ENCODE peak calls at places on chromosomes 3 and 15, in nine cellular contexts. U is prostate gland; W is gastrocnemius medialis; N is CD4-positive, alpha-beta memory T cell; H is CD8-positive, alpha-beta T cell; F is heart right ventricle; Z is GM23248; R is K562; I is astrocyte. J is an unnamed sample.

GRCh38 chr3:54960736-54961135 is 32.9 kb upstream of the LRTM1 start:
- DNase-seq in U (no peak), W (no peak), N (no peak), H (no peak), F (no peak), Z (no peak), R (no peak), I (peak; percentile 72), J (no peak)

GRCh38 chr15:33104276-33104675 is 90.2 kb downstream of the FMN1 start:
- DNase-seq in U (no peak), W (no peak), N (peak; percentile 37), H (peak; percentile 12), F (no peak), Z (peak; percentile 71), R (no peak), I (peak; percentile 81), J (no peak)

GRCh38 chr15:28942046-28942445 is 56.3 kb downstream of the APBA2 start:
- DNase-seq in U (no peak), W (no peak), N (no peak), H (peak; percentile 62), F (no peak), Z (no peak), R (no peak), I (no peak), J (peak; percentile 66)

GRCh38 chr15:64597469-64597806 is 137.1 kb downstream of the ZNF609 start:
- DNase-seq in U (no peak), W (no peak), N (peak; percentile 61), H (peak; percentile 13), F (no peak), Z (no peak), R (no peak), I (no peak), J (no peak)

GRCh38 chr3:50627407-50628051 is 10.6 kb downstream of the MAPKAPK3 start:
- DNase-seq in U (no peak), W (peak; percentile 96), N (no peak), H (no peak), F (no peak), Z (peak; percentile 92), R (peak; percentile 25), I (peak; percentile 72), J (no peak)

GRCh38 chr3:191246628-191247027 is 47.6 kb downstream of the OSTN start:
- DNase-seq in U (no peak), W (no peak), N (no peak), H (no peak), F (no peak), Z (peak; percentile 82), R (no peak), I (peak; percentile 85), J (no peak)

GRCh38 chr15:87477759-87478687 is 778.5 kb downstream of the NTRK3 start:
- DNase-seq in U (peak; percentile 72), W (peak; percentile 59), N (no peak), H (no peak), F (no peak), Z (peak; percentile 74), R (no peak), I (peak; percentile 87), J (no peak)

GRCh38 chr3:52986938-52987337 is 58.9 kb downstream of the SFMBT1 start:
- DNase-seq in U (no peak), W (no peak), N (no peak), H (no peak), F (no peak), Z (peak; percentile 55), R (no peak), I (peak; percentile 22), J (no peak)

GRCh38 chr3:73733796-73734195 is 109.1 kb upstream of the PDZRN3 start:
- DNase-seq in U (no peak), W (peak; percentile 24), N (no peak), H (no peak), F (no peak), Z (no peak), R (no peak), I (no peak), J (no peak)

GRCh38 chr15:75723847-75724660 is 11.4 kb upstream of the CSPG4 start:
- DNase-seq in U (peak; percentile 80), W (peak; percentile 55), N (peak; percentile 69), H (peak; percentile 23), F (peak; percentile 84), Z (peak; percentile 98), R (peak; percentile 83), I (peak; percentile 87), J (no peak)

GRCh38 chr3:54557538-54558419 is 370.1 kb downstream of the LRTM1 start:
- DNase-seq in U (peak; percentile 10), W (no peak), N (no peak), H (no peak), F (no peak), Z (no peak), R (no peak), I (peak; percentile 8), J (no peak)

GRCh38 chr3:41202075-41202833 is 2.9 kb downstream of the CTNNB1 start:
- DNase-seq in U (no peak), W (no peak), N (no peak), H (no peak), F (no peak), Z (no peak), R (no peak), I (no peak), J (no peak)
- H3K4me1 ChIP-seq in U (peaks cover 4% of the 10 kb centered on the region), W (peaks cover 68% of the 10 kb centered on the region), N (peaks cover 71% of the 10 kb centered on the region), H (peaks cover 66% of the 10 kb centered on the region), F (peaks cover 60% of the 10 kb centered on the region), Z (peaks cover 52% of the 10 kb centered on the region), R (peaks cover 28% of the 10 kb centered on the region), I (peaks cover 12% of the 10 kb centered on the region), J (peaks cover 46% of the 10 kb centered on the region)

DNA sequence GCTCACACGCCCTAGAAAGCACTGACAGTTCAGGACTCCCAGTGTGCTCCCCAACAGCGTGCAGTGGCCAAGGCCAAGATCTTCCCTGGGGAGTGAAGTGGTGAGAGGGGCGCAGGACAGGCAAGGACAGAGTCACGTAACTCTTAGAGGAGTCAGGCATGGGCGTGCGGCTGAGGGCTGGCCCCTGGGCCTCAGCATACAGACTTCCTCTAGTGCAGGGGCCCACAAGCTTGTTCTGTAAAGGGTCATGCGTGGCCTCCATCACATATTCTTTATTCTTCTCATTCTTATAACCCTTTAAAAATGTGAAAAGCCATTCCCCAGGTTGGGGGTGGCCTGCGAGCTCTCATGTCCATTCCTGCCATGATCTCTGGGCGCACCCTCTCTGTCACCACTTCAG is 25.2 kb downstream of the TMEM43 start:
- DNase-seq in U (no peak), W (no peak), N (no peak), H (no peak), F (no peak), Z (no peak), R (no peak), I (no peak), J (no peak)
- H3K36me3 ChIP-seq in U (no peaks in the 10 kb centered on the region), W (no peaks in the 10 kb centered on the region), N (peaks cover 66% of the 10 kb centered on the region), H (peaks cover 25% of the 10 kb centered on the region), F (peaks cover 42% of the 10 kb centered on the region), Z (peaks cover 30% of the 10 kb centered on the region), R (peaks cover 81% of the 10 kb centered on the region), I (peaks cover 17% of the 10 kb centered on the region), J (peaks cover 14% of the 10 kb centered on the region)

GRCh38 chr3:6861331-6861988 is 545 bp downstream of the GRM7 start:
- DNase-seq in U (no peak), W (no peak), N (no peak), H (no peak), F (no peak), Z (no peak), R (no peak), I (peak; percentile 37), J (no peak)

GRCh38 chr3:6860911-6861330 is at the start of gene GRM7:
- DNase-seq in U (no peak), W (no peak), N (no peak), H (no peak), F (no peak), Z (no peak), R (no peak), I (peak; percentile 75), J (no peak)

GRCh38 chr3:6857510-6857909 is 3.4 kb upstream of the GRM7 start:
- DNase-seq in U (no peak), W (no peak), N (no peak), H (no peak), F (no peak), Z (no peak), R (no peak), I (no peak), J (no peak)

GRCh38 chr3:6861989-6862879 is 1.3 kb downstream of the GRM7 start:
- DNase-seq in U (no peak), W (no peak), N (no peak), H (no peak), F (no peak), Z (no peak), R (no peak), I (no peak), J (no peak)

GRCh38 chr3:6860149-6860548 is 766 bp upstream of the GRM7 start:
- DNase-seq in U (no peak), W (no peak), N (no peak), H (no peak), F (no peak), Z (no peak), R (no peak), I (no peak), J (no peak)
- H3K27me3 ChIP-seq in U (peaks cover 13% of the 10 kb centered on the region), W (peaks cover 14% of the 10 kb centered on the region), N (no peaks in the 10 kb centered on the region), H (no peaks in the 10 kb centered on the region), F (peaks cover 90% of the 10 kb centered on the region), Z (no peaks in the 10 kb centered on the region), R (peaks cover 8% of the 10 kb centered on the region), I (peaks cover 26% of the 10 kb centered on the region), J (no peaks in the 10 kb centered on the region)

GRCh38 chr15:63522143-63522531 is 17.7 kb downstream of the USP3 start:
- DNase-seq in U (no peak), W (no peak), N (no peak), H (no peak), F (no peak), Z (peak; percentile 50), R (no peak), I (peak; percentile 22), J (no peak)

GRCh38 chr15:63519041-63519440 is 14.6 kb downstream of the USP3 start:
- DNase-seq in U (no peak), W (no peak), N (no peak), H (no peak), F (no peak), Z (no peak), R (no peak), I (no peak), J (no peak)

GRCh38 chr15:63523306-63523990 is 19.1 kb downstream of the USP3 start:
- DNase-seq in U (no peak), W (no peak), N (no peak), H (no peak), F (no peak), Z (peak; percentile 51), R (no peak), I (peak; percentile 35), J (no peak)

GRCh38 chr15:63519548-63520178 is 15.3 kb downstream of the USP3 start:
- DNase-seq in U (no peak), W (no peak), N (no peak), H (no peak), F (no peak), Z (peak; percentile 21), R (no peak), I (no peak), J (no peak)

GRCh38 chr15:63521405-63522142 is 17.2 kb downstream of the USP3 start:
- DNase-seq in U (no peak), W (no peak), N (no peak), H (no peak), F (no peak), Z (peak; percentile 51), R (peak; percentile 29), I (peak; percentile 33), J (no peak)
- H3K4me1 ChIP-seq in U (peaks cover 2% of the 10 kb centered on the region), W (peaks cover 94% of the 10 kb centered on the region), N (peaks cover 98% of the 10 kb centered on the region), H (peaks cover 89% of the 10 kb centered on the region), F (peaks cover 57% of the 10 kb centered on the region), Z (peaks cover 37% of the 10 kb centered on the region), R (peaks cover 50% of the 10 kb centered on the region), I (peaks cover 15% of the 10 kb centered on the region), J (peaks cover 52% of the 10 kb centered on the region)